ENCODE peak calls at places on chromosomes 11 and 22, in ten cellular contexts. One of them, this sample, is unnamed.

GRCh38 chr11:82980292-82980691 is 78.8 kb downstream of the DDIAS start:
- DNase-seq in effector memory CD8-positive, alpha-beta T cell: no peak
- DNase-seq in activated T-cell treated with anti-CD3 and anti-CD28 coated beads for 4 hours: no peak
- DNase-seq in activated T-helper 9 cell treated with anti-CD3 and anti-CD28 coated beads, Interleukin-2, amount 50 U/mL, for 16 hours: no peak
- DNase-seq in adrenal gland: no peak
- DNase-seq in HFF-Myc: peak
- DNase-seq in kidney glomerular epithelial cell: peak
- DNase-seq in NCI-H748 treated with DMSO at 0.1 percent for 48 hours: no peak
- DNase-seq in mesendoderm: peak
- DNase-seq in activated gamma-delta T cell treated with Interleukin-2 at 50 U/mL for 16 hours: no peak
- DNase-seq in this sample: no peak

GRCh38 chr22:44063462-44064371 is 39.6 kb downstream of the PARVB start:
- DNase-seq in effector memory CD8-positive, alpha-beta T cell: no peak
- DNase-seq in activated T-cell treated with anti-CD3 and anti-CD28 coated beads for 4 hours: no peak
- DNase-seq in activated T-helper 9 cell treated with anti-CD3 and anti-CD28 coated beads, Interleukin-2, amount 50 U/mL, for 16 hours: no peak
- DNase-seq in adrenal gland: no peak
- DNase-seq in HFF-Myc: no peak
- DNase-seq in kidney glomerular epithelial cell: no peak
- DNase-seq in NCI-H748 treated with DMSO at 0.1 percent for 48 hours: no peak
- DNase-seq in mesendoderm: no peak
- DNase-seq in activated gamma-delta T cell treated with Interleukin-2 at 50 U/mL for 16 hours: no peak
- DNase-seq in this sample: no peak

GRCh38 chr11:64186205-64187165 is 514 bp downstream of the STIP1 start:
- DNase-seq in effector memory CD8-positive, alpha-beta T cell: peak
- DNase-seq in activated T-cell treated with anti-CD3 and anti-CD28 coated beads for 4 hours: peak
- DNase-seq in activated T-helper 9 cell treated with anti-CD3 and anti-CD28 coated beads, Interleukin-2, amount 50 U/mL, for 16 hours: no peak
- DNase-seq in adrenal gland: no peak
- DNase-seq in HFF-Myc: no peak
- DNase-seq in kidney glomerular epithelial cell: no peak
- DNase-seq in NCI-H748 treated with DMSO at 0.1 percent for 48 hours: no peak
- DNase-seq in mesendoderm: peak
- DNase-seq in activated gamma-delta T cell treated with Interleukin-2 at 50 U/mL for 16 hours: peak
- DNase-seq in this sample: peak

GRCh38 chr11:94544832-94545640 is 1.3 kb downstream of the FUT4 start:
- DNase-seq in effector memory CD8-positive, alpha-beta T cell: no peak
- DNase-seq in activated T-cell treated with anti-CD3 and anti-CD28 coated beads for 4 hours: no peak
- DNase-seq in activated T-helper 9 cell treated with anti-CD3 and anti-CD28 coated beads, Interleukin-2, amount 50 U/mL, for 16 hours: no peak
- DNase-seq in adrenal gland: no peak
- DNase-seq in HFF-Myc: no peak
- DNase-seq in kidney glomerular epithelial cell: no peak
- DNase-seq in NCI-H748 treated with DMSO at 0.1 percent for 48 hours: no peak
- DNase-seq in mesendoderm: peak
- DNase-seq in activated gamma-delta T cell treated with Interleukin-2 at 50 U/mL for 16 hours: no peak
- DNase-seq in this sample: no peak

GRCh38 chr11:313787-314547 is at the start of gene IFITM1:
- DNase-seq in effector memory CD8-positive, alpha-beta T cell: peak
- DNase-seq in activated T-cell treated with anti-CD3 and anti-CD28 coated beads for 4 hours: no peak
- DNase-seq in activated T-helper 9 cell treated with anti-CD3 and anti-CD28 coated beads, Interleukin-2, amount 50 U/mL, for 16 hours: no peak
- DNase-seq in adrenal gland: peak
- DNase-seq in HFF-Myc: peak
- DNase-seq in kidney glomerular epithelial cell: peak
- DNase-seq in NCI-H748 treated with DMSO at 0.1 percent for 48 hours: no peak
- DNase-seq in mesendoderm: peak
- DNase-seq in activated gamma-delta T cell treated with Interleukin-2 at 50 U/mL for 16 hours: peak
- DNase-seq in this sample: peak

GRCh38 chr11:72621008-72621610 is 53.1 kb downstream of the PDE2A start:
- DNase-seq in effector memory CD8-positive, alpha-beta T cell: no peak
- DNase-seq in activated T-cell treated with anti-CD3 and anti-CD28 coated beads for 4 hours: no peak
- DNase-seq in activated T-helper 9 cell treated with anti-CD3 and anti-CD28 coated beads, Interleukin-2, amount 50 U/mL, for 16 hours: no peak
- DNase-seq in adrenal gland: no peak
- DNase-seq in HFF-Myc: no peak
- DNase-seq in kidney glomerular epithelial cell: no peak
- DNase-seq in NCI-H748 treated with DMSO at 0.1 percent for 48 hours: no peak
- DNase-seq in mesendoderm: peak
- DNase-seq in activated gamma-delta T cell treated with Interleukin-2 at 50 U/mL for 16 hours: no peak
- DNase-seq in this sample: no peak

GRCh38 chr11:128473631-128474030 is 113.7 kb downstream of the ETS1 start:
- DNase-seq in effector memory CD8-positive, alpha-beta T cell: no peak
- DNase-seq in activated T-cell treated with anti-CD3 and anti-CD28 coated beads for 4 hours: no peak
- DNase-seq in activated T-helper 9 cell treated with anti-CD3 and anti-CD28 coated beads, Interleukin-2, amount 50 U/mL, for 16 hours: no peak
- DNase-seq in adrenal gland: no peak
- DNase-seq in HFF-Myc: no peak
- DNase-seq in kidney glomerular epithelial cell: no peak
- DNase-seq in NCI-H748 treated with DMSO at 0.1 percent for 48 hours: no peak
- DNase-seq in mesendoderm: no peak
- DNase-seq in activated gamma-delta T cell treated with Interleukin-2 at 50 U/mL for 16 hours: no peak
- DNase-seq in this sample: peak

GRCh38 chr11:95230054-95231034 is 658 bp downstream of the SESN3 start:
- DNase-seq in effector memory CD8-positive, alpha-beta T cell: peak
- DNase-seq in activated T-cell treated with anti-CD3 and anti-CD28 coated beads for 4 hours: peak
- DNase-seq in activated T-helper 9 cell treated with anti-CD3 and anti-CD28 coated beads, Interleukin-2, amount 50 U/mL, for 16 hours: peak
- DNase-seq in adrenal gland: peak
- DNase-seq in HFF-Myc: no peak
- DNase-seq in kidney glomerular epithelial cell: no peak
- DNase-seq in NCI-H748 treated with DMSO at 0.1 percent for 48 hours: no peak
- DNase-seq in mesendoderm: peak
- DNase-seq in activated gamma-delta T cell treated with Interleukin-2 at 50 U/mL for 16 hours: peak
- DNase-seq in this sample: peak

GRCh38 chr11:44030276-44030932 is 17.4 kb upstream of the ACCSL start:
- DNase-seq in effector memory CD8-positive, alpha-beta T cell: no peak
- DNase-seq in activated T-cell treated with anti-CD3 and anti-CD28 coated beads for 4 hours: no peak
- DNase-seq in activated T-helper 9 cell treated with anti-CD3 and anti-CD28 coated beads, Interleukin-2, amount 50 U/mL, for 16 hours: no peak
- DNase-seq in adrenal gland: peak
- DNase-seq in HFF-Myc: no peak
- DNase-seq in kidney glomerular epithelial cell: peak
- DNase-seq in NCI-H748 treated with DMSO at 0.1 percent for 48 hours: no peak
- DNase-seq in mesendoderm: peak
- DNase-seq in activated gamma-delta T cell treated with Interleukin-2 at 50 U/mL for 16 hours: no peak
- DNase-seq in this sample: no peak

GRCh38 chr11:43447124-43447523 is 88.4 kb downstream of the TTC17 start:
- DNase-seq in effector memory CD8-positive, alpha-beta T cell: no peak
- DNase-seq in activated T-cell treated with anti-CD3 and anti-CD28 coated beads for 4 hours: no peak
- DNase-seq in activated T-helper 9 cell treated with anti-CD3 and anti-CD28 coated beads, Interleukin-2, amount 50 U/mL, for 16 hours: no peak
- DNase-seq in adrenal gland: no peak
- DNase-seq in HFF-Myc: no peak
- DNase-seq in kidney glomerular epithelial cell: no peak
- DNase-seq in NCI-H748 treated with DMSO at 0.1 percent for 48 hours: no peak
- DNase-seq in mesendoderm: peak
- DNase-seq in activated gamma-delta T cell treated with Interleukin-2 at 50 U/mL for 16 hours: no peak
- DNase-seq in this sample: no peak

GRCh38 chr22:25076281-25076680 is 123.4 kb upstream of the CRYBB3 start:
- DNase-seq in effector memory CD8-positive, alpha-beta T cell: peak
- DNase-seq in activated T-cell treated with anti-CD3 and anti-CD28 coated beads for 4 hours: peak
- DNase-seq in activated T-helper 9 cell treated with anti-CD3 and anti-CD28 coated beads, Interleukin-2, amount 50 U/mL, for 16 hours: no peak
- DNase-seq in adrenal gland: no peak
- DNase-seq in HFF-Myc: no peak
- DNase-seq in kidney glomerular epithelial cell: no peak
- DNase-seq in NCI-H748 treated with DMSO at 0.1 percent for 48 hours: no peak
- DNase-seq in mesendoderm: peak
- DNase-seq in activated gamma-delta T cell treated with Interleukin-2 at 50 U/mL for 16 hours: peak
- DNase-seq in this sample: no peak

GRCh38 chr11:69012092-69013008 is 696 bp downstream of the MRGPRF start:
- DNase-seq in effector memory CD8-positive, alpha-beta T cell: no peak
- DNase-seq in activated T-cell treated with anti-CD3 and anti-CD28 coated beads for 4 hours: no peak
- DNase-seq in activated T-helper 9 cell treated with anti-CD3 and anti-CD28 coated beads, Interleukin-2, amount 50 U/mL, for 16 hours: no peak
- DNase-seq in adrenal gland: no peak
- DNase-seq in HFF-Myc: peak
- DNase-seq in kidney glomerular epithelial cell: no peak
- DNase-seq in NCI-H748 treated with DMSO at 0.1 percent for 48 hours: no peak
- DNase-seq in mesendoderm: no peak
- DNase-seq in activated gamma-delta T cell treated with Interleukin-2 at 50 U/mL for 16 hours: no peak
- DNase-seq in this sample: no peak

GRCh38 chr22:49586873-49587272 is 240.8 kb downstream of the BRD1 start:
- DNase-seq in effector memory CD8-positive, alpha-beta T cell: no peak
- DNase-seq in activated T-cell treated with anti-CD3 and anti-CD28 coated beads for 4 hours: no peak
- DNase-seq in activated T-helper 9 cell treated with anti-CD3 and anti-CD28 coated beads, Interleukin-2, amount 50 U/mL, for 16 hours: no peak
- DNase-seq in adrenal gland: no peak
- DNase-seq in HFF-Myc: no peak
- DNase-seq in kidney glomerular epithelial cell: no peak
- DNase-seq in NCI-H748 treated with DMSO at 0.1 percent for 48 hours: no peak
- DNase-seq in mesendoderm: peak
- DNase-seq in activated gamma-delta T cell treated with Interleukin-2 at 50 U/mL for 16 hours: no peak
- DNase-seq in this sample: no peak